ENCODE peak calls at places on chromosome X, in ten cellular contexts. T, N, E, F, X, I, C, J, M and L are unnamed samples.

GRCh38 chrX:135985123-135985973 is at the start of gene SLC9A6:
- DNase-seq in J (peak), N (no peak), X (peak), T (peak), F (peak), M (peak), E (peak), I (peak), C (peak), L (peak)

GRCh38 chrX:13759152-13759718 is 24.7 kb downstream of the OFD1 start:
- DNase-seq in N (no peak), E (no peak), F (no peak), C (no peak), I (no peak), T (no peak), X (no peak), J (no peak), M (no peak), L (no peak)

GRCh38 chrX:16002185-16002584 is 121.2 kb upstream of the GRPR start:
- DNase-seq in J (no peak), N (no peak), E (no peak), C (no peak), T (no peak), I (no peak), M (peak), F (no peak), X (no peak), L (no peak)

GRCh38 chrX:45771560-45772340 is 571.1 kb upstream of the DIPK2B start:
- DNase-seq in F (no peak), C (peak), N (no peak), I (no peak), J (no peak), M (peak), T (no peak), X (peak), E (no peak), L (no peak)

GRCh38 chrX:105050921-105051320 is 169.6 kb downstream of the TEX13A start:
- DNase-seq in I (no peak), T (peak), N (no peak), X (no peak), M (no peak), J (no peak), E (no peak), C (no peak), F (no peak), L (no peak)

GRCh38 chrX:131677655-131678628 is 134.1 kb downstream of the OR13H1 start:
- DNase-seq in T (peak), J (peak), M (peak), C (peak), E (no peak), I (no peak), N (no peak), X (peak), F (peak), L (no peak)

GRCh38 chrX:10741003-10741402 is 120.6 kb upstream of the MID1 start:
- DNase-seq in N (no peak), X (no peak), F (no peak), J (no peak), C (no peak), I (no peak), M (no peak), E (no peak), T (no peak), L (no peak)

GRCh38 chrX:39840141-39841126 is 257.3 kb downstream of the BCOR start:
- DNase-seq in I (no peak), T (no peak), N (peak), E (no peak), F (no peak), C (no peak), J (no peak), M (no peak), X (no peak), L (no peak)

GRCh38 chrX:78652971-78653822 is 5.9 kb downstream of the RTL3 start:
- DNase-seq in M (peak), N (no peak), C (peak), F (no peak), E (no peak), I (no peak), J (no peak), T (no peak), X (no peak), L (no peak)

GRCh38 chrX:134868766-134869495 is 121.9 kb upstream of the SMIM10 start:
- DNase-seq in M (peak), T (no peak), N (no peak), C (peak), E (no peak), X (no peak), I (no peak), J (no peak), F (no peak), L (no peak)

GRCh38 chrX:17355976-17356375 is 19.0 kb upstream of the NHS start:
- DNase-seq in T (peak), F (no peak), I (no peak), X (no peak), N (no peak), J (no peak), M (no peak), E (no peak), C (no peak), L (no peak)

GRCh38 chrX:150205011-150205410 is 158.1 kb upstream of the MAMLD1 start:
- DNase-seq in T (no peak), F (no peak), M (peak), E (no peak), N (no peak), J (no peak), I (no peak), X (peak), C (no peak), L (no peak)

GRCh38 chrX:112945796-112946195 is 105.2 kb upstream of the AMOT start:
- DNase-seq in X (no peak), E (no peak), N (no peak), J (no peak), C (no peak), M (no peak), T (no peak), F (no peak), I (no peak), L (no peak)

GRCh38 chrX:19152762-19153161 is 30.5 kb upstream of the ADGRG2 start:
- DNase-seq in J (no peak), E (no peak), T (no peak), N (no peak), I (no peak), M (no peak), X (no peak), F (no peak), C (peak), L (no peak)

GRCh38 chrX:72258174-72258573 is 18.9 kb downstream of the RPS4X start:
- DNase-seq in T (no peak), N (no peak), F (no peak), X (no peak), M (peak), I (no peak), J (no peak), E (no peak), C (peak), L (no peak)

GRCh38 chrX:105190252-105190853 is 30.1 kb downstream of the TEX13A start:
- DNase-seq in T (no peak), I (no peak), E (no peak), X (no peak), J (peak), M (peak), N (no peak), C (peak), F (peak), L (no peak)

GRCh38 chrX:76454456-76454927 is 27.0 kb downstream of the MAGEE1 start:
- DNase-seq in F (peak), I (no peak), E (no peak), C (peak), M (peak), N (no peak), X (no peak), J (no peak), T (peak), L (no peak)

GRCh38 chrX:2508648-2509335 is 8.0 kb upstream of the DHRSX start:
- DNase-seq in E (no peak), X (no peak), F (no peak), M (no peak), I (no peak), N (no peak), J (no peak), C (no peak), T (no peak), L (no peak)

GRCh38 chrX:18102006-18102405 is 118.7 kb downstream of the BEND2 start:
- DNase-seq in X (no peak), M (no peak), T (no peak), F (no peak), N (no peak), C (no peak), J (no peak), I (no peak), E (no peak), L (no peak)

GRCh38 chrX:11435568-11435967 is 142.4 kb downstream of the AMELX start:
- DNase-seq in N (no peak), T (no peak), C (peak), E (no peak), F (no peak), J (no peak), X (no peak), I (no peak), M (peak), L (no peak)

GRCh38 chrX:2627272-2627867 is 63.7 kb upstream of the CD99 start:
- DNase-seq in T (peak), M (peak), N (no peak), F (no peak), I (no peak), C (peak), X (peak), E (no peak), J (peak), L (no peak)

GRCh38 chrX:39418132-39418935 is 617.1 kb downstream of the MID1IP1 start:
- DNase-seq in J (no peak), C (no peak), E (no peak), I (no peak), F (no peak), T (no peak), M (no peak), N (no peak), X (no peak), L (no peak)

GRCh38 chrX:70476934-70477733 is 32.5 kb downstream of the DLG3 start:
- DNase-seq in E (no peak), N (no peak), I (no peak), F (peak), M (peak), X (peak), T (peak), J (no peak), C (peak), L (no peak)

GRCh38 chrX:80021611-80022010 is 7.1 kb downstream of the TBX22 start:
- DNase-seq in F (no peak), J (no peak), C (no peak), I (no peak), X (no peak), N (no peak), E (no peak), T (no peak), M (no peak), L (no peak)

GRCh38 chrX:70096052-70096451 is 33.8 kb downstream of the OTUD6A start:
- DNase-seq in T (peak), C (peak), N (no peak), M (peak), E (no peak), J (no peak), I (no peak), F (peak), X (no peak), L (no peak)

GRCh38 chrX:72117636-72118215 is 14.0 kb downstream of the RTL5 start:
- DNase-seq in T (no peak), I (no peak), C (no peak), N (no peak), X (no peak), E (no peak), J (no peak), F (no peak), M (peak), L (no peak)

GRCh38 chrX:136219893-136220292 is 31.3 kb downstream of the MAP7D3 start:
- DNase-seq in F (no peak), C (no peak), I (no peak), X (no peak), E (no peak), J (no peak), T (no peak), N (no peak), M (no peak), L (no peak)

GRCh38 chrX:119853449-119853848 is 686 bp upstream of the UPF3B start:
- DNase-seq in X (no peak), C (no peak), E (no peak), J (no peak), T (no peak), M (peak), N (no peak), F (no peak), I (no peak), L (no peak)

GRCh38 chrX:154333837-154334271 is 38.3 kb downstream of the TKTL1 start:
- DNase-seq in C (no peak), J (no peak), M (no peak), I (no peak), N (no peak), F (no peak), X (no peak), T (no peak), E (no peak), L (no peak)

GRCh38 chrX:129777218-129777768 is 2.5 kb upstream of the SASH3 start:
- DNase-seq in J (no peak), T (no peak), F (no peak), M (no peak), C (no peak), E (no peak), X (peak), N (no peak), I (peak), L (no peak)

GRCh38 chrX:48611703-48612102 is 14.4 kb downstream of the WDR13 start:
- DNase-seq in E (no peak), I (no peak), M (no peak), N (no peak), J (no peak), T (no peak), C (no peak), X (no peak), F (no peak), L (no peak)

GRCh38 chrX:33741807-33742206 is 390.3 kb downstream of the FAM47A start:
- DNase-seq in J (no peak), T (peak), M (no peak), X (no peak), C (no peak), N (no peak), I (no peak), F (no peak), E (no peak), L (no peak)
- TF ChIP-seq CTCF in J (no peak), T (peak), M (no peak), X (no peak), C (no peak), N (no peak), I (no peak), F (no peak), E (no peak), L (no peak)

GRCh38 chrX:66035667-66036066 is 4.2 kb downstream of the VSIG4 start:
- DNase-seq in I (no peak), N (no peak), C (no peak), M (no peak), J (no peak), X (no peak), F (no peak), T (no peak), E (no peak), L (no peak)

GRCh38 chrX:66028936-66029335 is 10.9 kb downstream of the VSIG4 start:
- DNase-seq in X (no peak), T (no peak), M (no peak), F (no peak), J (no peak), C (no peak), N (no peak), E (no peak), I (no peak), L (no peak)

GRCh38 chrX:66030505-66031317 is 9.2 kb downstream of the VSIG4 start:
- DNase-seq in E (no peak), J (no peak), I (no peak), N (no peak), T (peak), F (peak), C (peak), X (no peak), M (peak), L (no peak)
- TF ChIP-seq CTCF in E (peak), J (peak), I (peak), N (peak), T (peak), F (peak), C (peak), X (no peak), M (peak), L (peak)

DNA sequence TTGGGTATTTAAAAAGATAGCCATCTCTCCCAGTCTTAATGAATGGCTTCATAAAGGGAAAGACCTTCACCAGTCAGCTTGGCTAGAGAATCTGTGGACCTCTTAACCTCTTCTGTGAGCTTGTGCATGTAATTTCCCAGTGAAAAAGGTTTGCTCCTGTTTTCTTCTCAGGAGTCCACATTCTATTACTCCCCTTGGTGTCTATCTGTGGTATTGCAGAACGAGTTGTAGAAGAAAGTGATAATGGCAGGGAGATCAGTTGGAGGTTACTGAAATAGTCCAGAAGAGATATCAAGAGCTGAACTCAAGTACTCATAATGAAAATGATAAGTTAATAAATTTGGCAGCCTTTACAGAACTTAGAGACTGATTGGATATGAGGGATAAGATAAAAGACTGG is 16.5 kb upstream of the VAMP7 start:
- DNase-seq in X (no peak), J (no peak), C (no peak), E (no peak), M (no peak), F (no peak), N (no peak), I (no peak), T (no peak), L (no peak)
- TF ChIP-seq CTCF in X (no peak), J (peak), C (peak), E (peak), M (no peak), F (no peak), N (no peak), I (no peak), T (peak), L (peak)

DNA sequence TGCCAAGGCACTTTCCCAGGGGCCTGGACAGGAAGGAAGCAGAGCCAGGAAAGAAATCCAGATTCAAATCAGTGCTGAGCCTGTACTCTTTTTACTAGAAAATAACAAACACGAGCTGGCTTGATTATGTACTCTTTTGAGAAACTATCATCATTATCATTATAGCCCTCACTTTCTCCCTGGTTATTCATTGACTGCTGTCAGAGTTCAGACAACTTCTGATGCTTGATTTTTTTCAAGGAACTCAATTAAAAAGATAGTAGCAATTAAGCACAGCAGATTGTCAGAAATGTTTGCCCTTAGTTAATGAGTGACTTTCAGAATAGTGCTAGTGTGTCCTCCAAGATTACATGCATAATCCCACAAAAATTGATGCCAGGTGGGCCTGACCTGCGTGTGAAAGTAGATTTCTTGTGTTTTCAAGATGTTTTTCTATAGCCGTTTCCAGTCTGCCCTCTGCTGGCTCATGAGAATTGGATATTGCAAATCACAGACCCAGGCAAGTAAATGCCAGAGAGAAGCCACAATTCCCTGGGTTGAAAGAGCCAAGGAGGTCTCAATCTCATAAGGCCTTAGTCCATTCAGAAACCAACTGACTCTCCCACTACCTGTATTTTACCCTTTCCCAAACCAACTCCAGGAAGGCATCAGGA is 14.3 kb upstream of the PNPLA4 start:
- DNase-seq in T (peak), F (peak), N (no peak), X (no peak), E (no peak), C (peak), M (peak), I (no peak), J (no peak), L (no peak)
- TF ChIP-seq CTCF in T (peak), F (no peak), N (no peak), X (no peak), E (peak), C (peak), M (peak), I (no peak), J (peak), L (peak)

DNA sequence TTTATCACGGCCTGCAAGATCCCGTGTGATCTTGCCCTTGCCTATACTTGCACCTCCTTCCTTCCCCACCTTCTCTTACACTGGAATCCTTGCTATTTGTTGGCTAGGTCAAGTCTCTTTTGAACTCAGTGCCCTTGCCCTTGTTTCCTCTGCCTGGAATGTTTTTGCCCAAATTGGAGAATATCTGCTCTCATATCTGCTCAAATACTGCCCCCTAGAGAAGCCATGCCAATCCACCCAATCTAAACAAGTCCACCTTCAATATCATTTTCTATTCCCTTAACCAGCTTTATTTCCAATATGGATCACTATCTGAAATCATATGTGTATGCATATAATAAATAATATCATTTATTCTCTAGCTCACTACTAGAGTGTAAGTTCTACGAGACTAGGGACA is 1044.2 kb upstream of the FTHL17 start:
- DNase-seq in I (no peak), N (no peak), T (no peak), E (no peak), C (no peak), M (no peak), J (no peak), F (no peak), X (no peak), L (no peak)
- TF ChIP-seq CTCF in I (no peak), N (no peak), T (peak), E (no peak), C (no peak), M (no peak), J (no peak), F (peak), X (no peak), L (no peak)

GRCh38 chrX:46912673-46913491 is 661 bp downstream of the JADE3 start:
- DNase-seq in X (peak), N (no peak), E (no peak), J (peak), M (peak), F (peak), T (peak), I (peak), C (peak), L (peak)
- TF ChIP-seq CTCF in X (peak), N (peak), E (peak), J (peak), M (peak), F (peak), T (peak), I (no peak), C (peak), L (peak)

GRCh38 chrX:56281789-56282188 is 49.6 kb downstream of the KLF8 start:
- DNase-seq in I (no peak), T (no peak), E (no peak), X (no peak), F (peak), N (no peak), J (no peak), M (peak), C (peak), L (no peak)
- TF ChIP-seq CTCF in I (no peak), T (peak), E (peak), X (no peak), F (no peak), N (no peak), J (peak), M (no peak), C (peak), L (peak)

DNA sequence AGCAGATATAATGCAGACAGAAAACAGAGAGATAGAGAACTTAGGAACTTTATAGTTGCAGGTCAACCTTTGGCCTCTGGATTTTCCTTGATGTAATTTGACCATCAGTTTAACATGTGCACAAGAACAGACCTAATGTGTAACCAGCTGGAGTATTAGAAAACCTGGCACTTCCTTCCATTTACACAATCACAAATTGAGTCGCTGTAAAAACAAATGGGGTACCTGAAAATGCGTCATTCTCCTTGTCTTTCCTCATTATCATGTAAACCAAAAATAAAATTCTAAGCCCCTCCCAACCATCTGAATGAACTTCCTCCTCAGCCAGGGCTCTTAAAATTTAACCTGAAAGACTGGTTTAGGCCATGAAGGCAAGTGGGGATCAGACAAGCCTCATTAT is 358.4 kb upstream of the MAGEB16 start:
- DNase-seq in E (no peak), X (no peak), C (no peak), T (no peak), N (no peak), I (no peak), J (no peak), F (no peak), M (no peak), L (no peak)
- TF ChIP-seq CTCF in E (no peak), X (no peak), C (no peak), T (no peak), N (no peak), I (no peak), J (no peak), F (no peak), M (no peak), L (no peak)

GRCh38 chrX:24332868-24333267 is 19.0 kb upstream of the SUPT20HL2 start:
- DNase-seq in F (no peak), J (no peak), C (no peak), N (no peak), X (no peak), M (no peak), E (no peak), T (no peak), I (no peak), L (no peak)
- TF ChIP-seq CTCF in F (no peak), J (no peak), C (no peak), N (no peak), X (no peak), M (no peak), E (no peak), T (no peak), I (no peak), L (no peak)